ENCODE peak calls at places on chromosomes 1 and 21, in seven cellular contexts. One of them, this sample, is unnamed.

GRCh38 chr1:85148524-85149250 is 52.1 kb downstream of the SYDE2 start:
- DNase-seq in stimulated activated CD4-positive, alpha-beta T cell treated with anti-CD3 and anti-CD28 coated beads, Interleukin-2, amount 100 ng/mL, for 48 hours: no peak
- DNase-seq in LHCN-M2: peak; percentile 30
- DNase-seq in NCI-H2227 treated with DMSO at 0.1 percent for 48 hours: no peak
- DNase-seq in NCI-H1417: no peak
- DNase-seq in stimulated activated effector memory CD8-positive, alpha-beta T cell treated with anti-CD3 and anti-CD28 coated beads, Interleukin-12 subunit alpha, Interleukin-12 subunit beta, amount 100 ng/mL, for 72 hours: no peak
- DNase-seq in left cardiac atrium: no peak
- DNase-seq in this sample: no peak

GRCh38 chr1:186440584-186440983 is 20.3 kb downstream of the PDC start:
- DNase-seq in NCI-H2227 treated with DMSO at 0.1 percent for 48 hours: no peak
- DNase-seq in stimulated activated effector memory CD8-positive, alpha-beta T cell treated with anti-CD3 and anti-CD28 coated beads, Interleukin-12 subunit alpha, Interleukin-12 subunit beta, amount 100 ng/mL, for 72 hours: no peak
- DNase-seq in LHCN-M2: peak; percentile 17
- DNase-seq in left cardiac atrium: no peak
- DNase-seq in stimulated activated CD4-positive, alpha-beta T cell treated with anti-CD3 and anti-CD28 coated beads, Interleukin-2, amount 100 ng/mL, for 48 hours: no peak
- DNase-seq in NCI-H1417: no peak
- DNase-seq in this sample: no peak

GRCh38 chr21:34576043-34576466 is 38.9 kb downstream of the RCAN1 start:
- DNase-seq in stimulated activated effector memory CD8-positive, alpha-beta T cell treated with anti-CD3 and anti-CD28 coated beads, Interleukin-12 subunit alpha, Interleukin-12 subunit beta, amount 100 ng/mL, for 72 hours: no peak
- DNase-seq in LHCN-M2: no peak
- DNase-seq in left cardiac atrium: peak; percentile 43
- DNase-seq in stimulated activated CD4-positive, alpha-beta T cell treated with anti-CD3 and anti-CD28 coated beads, Interleukin-2, amount 100 ng/mL, for 48 hours: no peak
- DNase-seq in NCI-H1417: no peak
- DNase-seq in NCI-H2227 treated with DMSO at 0.1 percent for 48 hours: no peak
- DNase-seq in this sample: no peak

GRCh38 chr1:42013881-42014470 is 95.3 kb upstream of the HIVEP3 start:
- DNase-seq in NCI-H1417: no peak
- DNase-seq in stimulated activated CD4-positive, alpha-beta T cell treated with anti-CD3 and anti-CD28 coated beads, Interleukin-2, amount 100 ng/mL, for 48 hours: no peak
- DNase-seq in left cardiac atrium: no peak
- DNase-seq in LHCN-M2: no peak
- DNase-seq in stimulated activated effector memory CD8-positive, alpha-beta T cell treated with anti-CD3 and anti-CD28 coated beads, Interleukin-12 subunit alpha, Interleukin-12 subunit beta, amount 100 ng/mL, for 72 hours: no peak
- DNase-seq in NCI-H2227 treated with DMSO at 0.1 percent for 48 hours: no peak
- DNase-seq in this sample: no peak

GRCh38 chr1:64515427-64515826 is 45.5 kb downstream of the CACHD1 start:
- DNase-seq in LHCN-M2: no peak
- DNase-seq in NCI-H2227 treated with DMSO at 0.1 percent for 48 hours: no peak
- DNase-seq in stimulated activated effector memory CD8-positive, alpha-beta T cell treated with anti-CD3 and anti-CD28 coated beads, Interleukin-12 subunit alpha, Interleukin-12 subunit beta, amount 100 ng/mL, for 72 hours: no peak
- DNase-seq in NCI-H1417: no peak
- DNase-seq in left cardiac atrium: peak; percentile 53
- DNase-seq in stimulated activated CD4-positive, alpha-beta T cell treated with anti-CD3 and anti-CD28 coated beads, Interleukin-2, amount 100 ng/mL, for 48 hours: no peak
- DNase-seq in this sample: no peak

GRCh38 chr1:109250454-109251276 is 1.3 kb downstream of the CELSR2 start:
- DNase-seq in LHCN-M2: no peak
- DNase-seq in NCI-H2227 treated with DMSO at 0.1 percent for 48 hours: no peak
- DNase-seq in stimulated activated effector memory CD8-positive, alpha-beta T cell treated with anti-CD3 and anti-CD28 coated beads, Interleukin-12 subunit alpha, Interleukin-12 subunit beta, amount 100 ng/mL, for 72 hours: no peak
- DNase-seq in NCI-H1417: no peak
- DNase-seq in stimulated activated CD4-positive, alpha-beta T cell treated with anti-CD3 and anti-CD28 coated beads, Interleukin-2, amount 100 ng/mL, for 48 hours: no peak
- DNase-seq in left cardiac atrium: no peak
- DNase-seq in this sample: no peak

GRCh38 chr1:118960567-118961136 is 27.5 kb downstream of the TBX15 start:
- DNase-seq in left cardiac atrium: peak; percentile 61
- DNase-seq in LHCN-M2: peak; percentile 88
- DNase-seq in NCI-H2227 treated with DMSO at 0.1 percent for 48 hours: no peak
- DNase-seq in stimulated activated effector memory CD8-positive, alpha-beta T cell treated with anti-CD3 and anti-CD28 coated beads, Interleukin-12 subunit alpha, Interleukin-12 subunit beta, amount 100 ng/mL, for 72 hours: no peak
- DNase-seq in stimulated activated CD4-positive, alpha-beta T cell treated with anti-CD3 and anti-CD28 coated beads, Interleukin-2, amount 100 ng/mL, for 48 hours: no peak
- DNase-seq in NCI-H1417: no peak
- DNase-seq in this sample: no peak

GRCh38 chr1:237610157-237610556 is 280.6 kb downstream of the ZP4 start:
- DNase-seq in stimulated activated CD4-positive, alpha-beta T cell treated with anti-CD3 and anti-CD28 coated beads, Interleukin-2, amount 100 ng/mL, for 48 hours: no peak
- DNase-seq in stimulated activated effector memory CD8-positive, alpha-beta T cell treated with anti-CD3 and anti-CD28 coated beads, Interleukin-12 subunit alpha, Interleukin-12 subunit beta, amount 100 ng/mL, for 72 hours: no peak
- DNase-seq in NCI-H1417: no peak
- DNase-seq in NCI-H2227 treated with DMSO at 0.1 percent for 48 hours: no peak
- DNase-seq in LHCN-M2: no peak
- DNase-seq in left cardiac atrium: no peak
- DNase-seq in this sample: no peak

GRCh38 chr1:231857609-231858008 is 231.0 kb downstream of the DISC1 start:
- DNase-seq in stimulated activated CD4-positive, alpha-beta T cell treated with anti-CD3 and anti-CD28 coated beads, Interleukin-2, amount 100 ng/mL, for 48 hours: no peak
- DNase-seq in stimulated activated effector memory CD8-positive, alpha-beta T cell treated with anti-CD3 and anti-CD28 coated beads, Interleukin-12 subunit alpha, Interleukin-12 subunit beta, amount 100 ng/mL, for 72 hours: no peak
- DNase-seq in NCI-H1417: no peak
- DNase-seq in left cardiac atrium: no peak
- DNase-seq in NCI-H2227 treated with DMSO at 0.1 percent for 48 hours: no peak
- DNase-seq in LHCN-M2: no peak
- DNase-seq in this sample: no peak

GRCh38 chr1:33659641-33660040 is 187.2 kb downstream of the ZSCAN20 start:
- DNase-seq in stimulated activated effector memory CD8-positive, alpha-beta T cell treated with anti-CD3 and anti-CD28 coated beads, Interleukin-12 subunit alpha, Interleukin-12 subunit beta, amount 100 ng/mL, for 72 hours: no peak
- DNase-seq in NCI-H2227 treated with DMSO at 0.1 percent for 48 hours: no peak
- DNase-seq in NCI-H1417: no peak
- DNase-seq in left cardiac atrium: no peak
- DNase-seq in LHCN-M2: no peak
- DNase-seq in stimulated activated CD4-positive, alpha-beta T cell treated with anti-CD3 and anti-CD28 coated beads, Interleukin-2, amount 100 ng/mL, for 48 hours: no peak
- DNase-seq in this sample: no peak

GRCh38 chr1:6280761-6281451 is 20.0 kb upstream of the GPR153 start:
- DNase-seq in left cardiac atrium: no peak
- DNase-seq in stimulated activated effector memory CD8-positive, alpha-beta T cell treated with anti-CD3 and anti-CD28 coated beads, Interleukin-12 subunit alpha, Interleukin-12 subunit beta, amount 100 ng/mL, for 72 hours: no peak
- DNase-seq in NCI-H1417: no peak
- DNase-seq in LHCN-M2: peak; percentile 31
- DNase-seq in stimulated activated CD4-positive, alpha-beta T cell treated with anti-CD3 and anti-CD28 coated beads, Interleukin-2, amount 100 ng/mL, for 48 hours: no peak
- DNase-seq in NCI-H2227 treated with DMSO at 0.1 percent for 48 hours: no peak
- DNase-seq in this sample: peak; percentile 84

GRCh38 chr1:19336543-19336942 is 24.4 kb downstream of the SLC66A1 start:
- DNase-seq in stimulated activated effector memory CD8-positive, alpha-beta T cell treated with anti-CD3 and anti-CD28 coated beads, Interleukin-12 subunit alpha, Interleukin-12 subunit beta, amount 100 ng/mL, for 72 hours: no peak
- DNase-seq in NCI-H1417: no peak
- DNase-seq in LHCN-M2: peak; percentile 45
- DNase-seq in NCI-H2227 treated with DMSO at 0.1 percent for 48 hours: no peak
- DNase-seq in left cardiac atrium: no peak
- DNase-seq in stimulated activated CD4-positive, alpha-beta T cell treated with anti-CD3 and anti-CD28 coated beads, Interleukin-2, amount 100 ng/mL, for 48 hours: peak; percentile 56
- DNase-seq in this sample: no peak

GRCh38 chr1:24828887-24829192 is 83.6 kb downstream of the CLIC4 start:
- DNase-seq in NCI-H1417: peak; percentile 72
- DNase-seq in NCI-H2227 treated with DMSO at 0.1 percent for 48 hours: peak; percentile 53
- DNase-seq in stimulated activated effector memory CD8-positive, alpha-beta T cell treated with anti-CD3 and anti-CD28 coated beads, Interleukin-12 subunit alpha, Interleukin-12 subunit beta, amount 100 ng/mL, for 72 hours: no peak
- DNase-seq in LHCN-M2: no peak
- DNase-seq in stimulated activated CD4-positive, alpha-beta T cell treated with anti-CD3 and anti-CD28 coated beads, Interleukin-2, amount 100 ng/mL, for 48 hours: no peak
- DNase-seq in left cardiac atrium: no peak
- DNase-seq in this sample: no peak

GRCh38 chr1:8118031-8118451 is 91.9 kb upstream of the ERRFI1 start:
- DNase-seq in NCI-H1417: no peak
- DNase-seq in NCI-H2227 treated with DMSO at 0.1 percent for 48 hours: no peak
- DNase-seq in LHCN-M2: no peak
- DNase-seq in stimulated activated CD4-positive, alpha-beta T cell treated with anti-CD3 and anti-CD28 coated beads, Interleukin-2, amount 100 ng/mL, for 48 hours: no peak
- DNase-seq in left cardiac atrium: no peak
- DNase-seq in stimulated activated effector memory CD8-positive, alpha-beta T cell treated with anti-CD3 and anti-CD28 coated beads, Interleukin-12 subunit alpha, Interleukin-12 subunit beta, amount 100 ng/mL, for 72 hours: no peak
- DNase-seq in this sample: no peak

GRCh38 chr1:178418284-178418955 is 78.3 kb downstream of the CLEC20A start:
- DNase-seq in stimulated activated CD4-positive, alpha-beta T cell treated with anti-CD3 and anti-CD28 coated beads, Interleukin-2, amount 100 ng/mL, for 48 hours: no peak
- DNase-seq in NCI-H1417: no peak
- DNase-seq in left cardiac atrium: no peak
- DNase-seq in stimulated activated effector memory CD8-positive, alpha-beta T cell treated with anti-CD3 and anti-CD28 coated beads, Interleukin-12 subunit alpha, Interleukin-12 subunit beta, amount 100 ng/mL, for 72 hours: no peak
- DNase-seq in NCI-H2227 treated with DMSO at 0.1 percent for 48 hours: no peak
- DNase-seq in LHCN-M2: no peak
- DNase-seq in this sample: no peak

GRCh38 chr1:29706936-29707335 is 470.6 kb downstream of the PTPRU start:
- DNase-seq in left cardiac atrium: no peak
- DNase-seq in stimulated activated effector memory CD8-positive, alpha-beta T cell treated with anti-CD3 and anti-CD28 coated beads, Interleukin-12 subunit alpha, Interleukin-12 subunit beta, amount 100 ng/mL, for 72 hours: no peak
- DNase-seq in stimulated activated CD4-positive, alpha-beta T cell treated with anti-CD3 and anti-CD28 coated beads, Interleukin-2, amount 100 ng/mL, for 48 hours: no peak
- DNase-seq in NCI-H2227 treated with DMSO at 0.1 percent for 48 hours: peak; percentile 90
- DNase-seq in LHCN-M2: peak; percentile 43
- DNase-seq in NCI-H1417: peak; percentile 91
- DNase-seq in this sample: no peak

GRCh38 chr21:25062061-25062460 is 545.2 kb downstream of the MRPL39 start:
- DNase-seq in NCI-H2227 treated with DMSO at 0.1 percent for 48 hours: no peak
- DNase-seq in left cardiac atrium: no peak
- DNase-seq in NCI-H1417: no peak
- DNase-seq in stimulated activated effector memory CD8-positive, alpha-beta T cell treated with anti-CD3 and anti-CD28 coated beads, Interleukin-12 subunit alpha, Interleukin-12 subunit beta, amount 100 ng/mL, for 72 hours: no peak
- DNase-seq in stimulated activated CD4-positive, alpha-beta T cell treated with anti-CD3 and anti-CD28 coated beads, Interleukin-2, amount 100 ng/mL, for 48 hours: no peak
- DNase-seq in LHCN-M2: no peak
- DNase-seq in this sample: no peak

GRCh38 chr1:24909388-24909898 is 20.6 kb downstream of the RUNX3 start:
- DNase-seq in NCI-H2227 treated with DMSO at 0.1 percent for 48 hours: no peak
- DNase-seq in stimulated activated effector memory CD8-positive, alpha-beta T cell treated with anti-CD3 and anti-CD28 coated beads, Interleukin-12 subunit alpha, Interleukin-12 subunit beta, amount 100 ng/mL, for 72 hours: no peak
- DNase-seq in stimulated activated CD4-positive, alpha-beta T cell treated with anti-CD3 and anti-CD28 coated beads, Interleukin-2, amount 100 ng/mL, for 48 hours: no peak
- DNase-seq in LHCN-M2: peak; percentile 40
- DNase-seq in left cardiac atrium: peak; percentile 72
- DNase-seq in NCI-H1417: no peak
- DNase-seq in this sample: peak; percentile 78

GRCh38 chr1:70487910-70488665 is 77.0 kb downstream of the CTH start:
- DNase-seq in LHCN-M2: peak; percentile 19
- DNase-seq in NCI-H1417: peak; percentile 2
- DNase-seq in stimulated activated effector memory CD8-positive, alpha-beta T cell treated with anti-CD3 and anti-CD28 coated beads, Interleukin-12 subunit alpha, Interleukin-12 subunit beta, amount 100 ng/mL, for 72 hours: no peak
- DNase-seq in stimulated activated CD4-positive, alpha-beta T cell treated with anti-CD3 and anti-CD28 coated beads, Interleukin-2, amount 100 ng/mL, for 48 hours: peak; percentile 18
- DNase-seq in NCI-H2227 treated with DMSO at 0.1 percent for 48 hours: peak; percentile 17
- DNase-seq in left cardiac atrium: no peak
- DNase-seq in this sample: no peak

GRCh38 chr1:41844781-41845180 is 73.9 kb downstream of the HIVEP3 start:
- DNase-seq in NCI-H1417: no peak
- DNase-seq in stimulated activated effector memory CD8-positive, alpha-beta T cell treated with anti-CD3 and anti-CD28 coated beads, Interleukin-12 subunit alpha, Interleukin-12 subunit beta, amount 100 ng/mL, for 72 hours: no peak
- DNase-seq in LHCN-M2: no peak
- DNase-seq in NCI-H2227 treated with DMSO at 0.1 percent for 48 hours: no peak
- DNase-seq in left cardiac atrium: no peak
- DNase-seq in stimulated activated CD4-positive, alpha-beta T cell treated with anti-CD3 and anti-CD28 coated beads, Interleukin-2, amount 100 ng/mL, for 48 hours: no peak
- DNase-seq in this sample: no peak

GRCh38 chr1:27536767-27537166 is 46.8 kb upstream of the WASF2 start:
- DNase-seq in stimulated activated effector memory CD8-positive, alpha-beta T cell treated with anti-CD3 and anti-CD28 coated beads, Interleukin-12 subunit alpha, Interleukin-12 subunit beta, amount 100 ng/mL, for 72 hours: no peak
- DNase-seq in left cardiac atrium: peak; percentile 74
- DNase-seq in NCI-H1417: peak; percentile 75
- DNase-seq in LHCN-M2: peak; percentile 91
- DNase-seq in NCI-H2227 treated with DMSO at 0.1 percent for 48 hours: no peak
- DNase-seq in stimulated activated CD4-positive, alpha-beta T cell treated with anti-CD3 and anti-CD28 coated beads, Interleukin-2, amount 100 ng/mL, for 48 hours: no peak
- DNase-seq in this sample: no peak

GRCh38 chr1:98661544-98662353 is at the start of gene SNX7:
- DNase-seq in left cardiac atrium: peak; percentile 91
- DNase-seq in NCI-H1417: peak; percentile 79
- DNase-seq in LHCN-M2: peak; percentile 74
- DNase-seq in stimulated activated effector memory CD8-positive, alpha-beta T cell treated with anti-CD3 and anti-CD28 coated beads, Interleukin-12 subunit alpha, Interleukin-12 subunit beta, amount 100 ng/mL, for 72 hours: no peak
- DNase-seq in NCI-H2227 treated with DMSO at 0.1 percent for 48 hours: peak; percentile 73
- DNase-seq in stimulated activated CD4-positive, alpha-beta T cell treated with anti-CD3 and anti-CD28 coated beads, Interleukin-2, amount 100 ng/mL, for 48 hours: peak; percentile 1
- DNase-seq in this sample: peak; percentile 85

GRCh38 chr1:210505601-210506564 is 177.2 kb downstream of the HHAT start:
- DNase-seq in stimulated activated CD4-positive, alpha-beta T cell treated with anti-CD3 and anti-CD28 coated beads, Interleukin-2, amount 100 ng/mL, for 48 hours: no peak
- DNase-seq in NCI-H2227 treated with DMSO at 0.1 percent for 48 hours: no peak
- DNase-seq in NCI-H1417: no peak
- DNase-seq in stimulated activated effector memory CD8-positive, alpha-beta T cell treated with anti-CD3 and anti-CD28 coated beads, Interleukin-12 subunit alpha, Interleukin-12 subunit beta, amount 100 ng/mL, for 72 hours: no peak
- DNase-seq in left cardiac atrium: no peak
- DNase-seq in LHCN-M2: peak; percentile 8
- DNase-seq in this sample: no peak

GRCh38 chr1:209480345-209480744 is 103.2 kb upstream of the CAMK1G start:
- DNase-seq in NCI-H1417: no peak
- DNase-seq in left cardiac atrium: no peak
- DNase-seq in stimulated activated CD4-positive, alpha-beta T cell treated with anti-CD3 and anti-CD28 coated beads, Interleukin-2, amount 100 ng/mL, for 48 hours: no peak
- DNase-seq in NCI-H2227 treated with DMSO at 0.1 percent for 48 hours: no peak
- DNase-seq in LHCN-M2: no peak
- DNase-seq in stimulated activated effector memory CD8-positive, alpha-beta T cell treated with anti-CD3 and anti-CD28 coated beads, Interleukin-12 subunit alpha, Interleukin-12 subunit beta, amount 100 ng/mL, for 72 hours: no peak
- DNase-seq in this sample: no peak

GRCh38 chr1:209989525-209989924 is 51.5 kb downstream of the SYT14 start:
- DNase-seq in left cardiac atrium: no peak
- DNase-seq in NCI-H2227 treated with DMSO at 0.1 percent for 48 hours: peak; percentile 18
- DNase-seq in stimulated activated effector memory CD8-positive, alpha-beta T cell treated with anti-CD3 and anti-CD28 coated beads, Interleukin-12 subunit alpha, Interleukin-12 subunit beta, amount 100 ng/mL, for 72 hours: no peak
- DNase-seq in stimulated activated CD4-positive, alpha-beta T cell treated with anti-CD3 and anti-CD28 coated beads, Interleukin-2, amount 100 ng/mL, for 48 hours: no peak
- DNase-seq in NCI-H1417: no peak
- DNase-seq in LHCN-M2: peak; percentile 33
- DNase-seq in this sample: no peak

GRCh38 chr1:214107322-214108096 is 119.7 kb downstream of the PROX1 start:
- DNase-seq in stimulated activated effector memory CD8-positive, alpha-beta T cell treated with anti-CD3 and anti-CD28 coated beads, Interleukin-12 subunit alpha, Interleukin-12 subunit beta, amount 100 ng/mL, for 72 hours: no peak
- DNase-seq in left cardiac atrium: peak; percentile 48
- DNase-seq in stimulated activated CD4-positive, alpha-beta T cell treated with anti-CD3 and anti-CD28 coated beads, Interleukin-2, amount 100 ng/mL, for 48 hours: no peak
- DNase-seq in LHCN-M2: no peak
- DNase-seq in NCI-H1417: no peak
- DNase-seq in NCI-H2227 treated with DMSO at 0.1 percent for 48 hours: no peak
- DNase-seq in this sample: no peak

GRCh38 chr21:46183910-46184624 is at the start of gene SPATC1L:
- DNase-seq in stimulated activated effector memory CD8-positive, alpha-beta T cell treated with anti-CD3 and anti-CD28 coated beads, Interleukin-12 subunit alpha, Interleukin-12 subunit beta, amount 100 ng/mL, for 72 hours: no peak
- DNase-seq in left cardiac atrium: peak; percentile 79
- DNase-seq in stimulated activated CD4-positive, alpha-beta T cell treated with anti-CD3 and anti-CD28 coated beads, Interleukin-2, amount 100 ng/mL, for 48 hours: peak; percentile 14
- DNase-seq in NCI-H2227 treated with DMSO at 0.1 percent for 48 hours: peak; percentile 4
- DNase-seq in NCI-H1417: no peak
- DNase-seq in LHCN-M2: peak; percentile 67
- DNase-seq in this sample: peak; percentile 82

GRCh38 chr1:38724160-38725131 is 135.1 kb downstream of the RRAGC start:
- DNase-seq in NCI-H1417: no peak
- DNase-seq in stimulated activated effector memory CD8-positive, alpha-beta T cell treated with anti-CD3 and anti-CD28 coated beads, Interleukin-12 subunit alpha, Interleukin-12 subunit beta, amount 100 ng/mL, for 72 hours: no peak
- DNase-seq in NCI-H2227 treated with DMSO at 0.1 percent for 48 hours: no peak
- DNase-seq in stimulated activated CD4-positive, alpha-beta T cell treated with anti-CD3 and anti-CD28 coated beads, Interleukin-2, amount 100 ng/mL, for 48 hours: no peak
- DNase-seq in left cardiac atrium: no peak
- DNase-seq in LHCN-M2: no peak
- DNase-seq in this sample: no peak

GRCh38 chr1:206457408-206457807 is 12.9 kb upstream of the IKBKE start:
- DNase-seq in left cardiac atrium: peak; percentile 43
- DNase-seq in NCI-H2227 treated with DMSO at 0.1 percent for 48 hours: no peak
- DNase-seq in stimulated activated effector memory CD8-positive, alpha-beta T cell treated with anti-CD3 and anti-CD28 coated beads, Interleukin-12 subunit alpha, Interleukin-12 subunit beta, amount 100 ng/mL, for 72 hours: no peak
- DNase-seq in stimulated activated CD4-positive, alpha-beta T cell treated with anti-CD3 and anti-CD28 coated beads, Interleukin-2, amount 100 ng/mL, for 48 hours: no peak
- DNase-seq in NCI-H1417: no peak
- DNase-seq in LHCN-M2: no peak
- DNase-seq in this sample: no peak

GRCh38 chr1:114669562-114670082 is at the start of gene DENND2C:
- DNase-seq in stimulated activated effector memory CD8-positive, alpha-beta T cell treated with anti-CD3 and anti-CD28 coated beads, Interleukin-12 subunit alpha, Interleukin-12 subunit beta, amount 100 ng/mL, for 72 hours: no peak
- DNase-seq in LHCN-M2: no peak
- DNase-seq in left cardiac atrium: no peak
- DNase-seq in NCI-H1417: no peak
- DNase-seq in NCI-H2227 treated with DMSO at 0.1 percent for 48 hours: no peak
- DNase-seq in stimulated activated CD4-positive, alpha-beta T cell treated with anti-CD3 and anti-CD28 coated beads, Interleukin-2, amount 100 ng/mL, for 48 hours: no peak
- DNase-seq in this sample: no peak